ENCODE peak calls at places on chromosomes 7 and 10, in eight cellular contexts. G, J, D, N, Z, V, Y and H are unnamed samples.

GRCh38 chr7:44050915-44051560 is 6.5 kb downstream of the DBNL start:
- DNase-seq in G (no peak), J (no peak), D (no peak), N (no peak), Z (no peak), V (no peak), Y (no peak), H (no peak)

GRCh38 chr10:59741048-59741447 is 12.2 kb downstream of the MRLN start:
- DNase-seq in G (no peak), J (no peak), D (no peak), N (no peak), Z (no peak), V (no peak), Y (no peak), H (no peak)

GRCh38 chr7:149423441-149423970 is 37.4 kb downstream of the ZNF777 start:
- DNase-seq in G (no peak), J (peak; percentile 27), D (no peak), N (no peak), Z (no peak), V (no peak), Y (no peak), H (no peak)

GRCh38 chr7:122217125-122217524 is 73.1 kb upstream of the AASS start:
- DNase-seq in G (no peak), J (no peak), D (no peak), N (no peak), Z (no peak), V (no peak), Y (no peak), H (no peak)

GRCh38 chr10:74882831-74883230 is 56.4 kb downstream of the KAT6B start:
- DNase-seq in G (no peak), J (no peak), D (no peak), N (no peak), Z (no peak), V (no peak), Y (peak; percentile 20), H (no peak)

GRCh38 chr7:39428221-39428620 is 138.0 kb upstream of the YAE1 start:
- DNase-seq in G (no peak), J (no peak), D (no peak), N (no peak), Z (no peak), V (no peak), Y (peak; percentile 86), H (no peak)

GRCh38 chr7:99974681-99975080 is 1.1 kb downstream of the AZGP1 start:
- DNase-seq in G (no peak), J (no peak), D (no peak), N (no peak), Z (no peak), V (no peak), Y (no peak), H (no peak)

GRCh38 chr7:84191842-84192241 is 2.7 kb downstream of the SEMA3A start:
- DNase-seq in G (no peak), J (no peak), D (no peak), N (no peak), Z (no peak), V (no peak), Y (peak; percentile 49), H (no peak)

GRCh38 chr10:103749779-103750178 is 105.6 kb downstream of the SH3PXD2A start:
- DNase-seq in G (no peak), J (no peak), D (no peak), N (no peak), Z (no peak), V (no peak), Y (no peak), H (no peak)

GRCh38 chr10:118571123-118571522 is 24.3 kb downstream of the PRLHR start:
- DNase-seq in G (no peak), J (no peak), D (peak; percentile 66), N (no peak), Z (no peak), V (no peak), Y (no peak), H (no peak)

GRCh38 chr7:16916111-16916639 is 34.4 kb upstream of the AGR3 start:
- DNase-seq in G (no peak), J (no peak), D (no peak), N (no peak), Z (no peak), V (no peak), Y (peak; percentile 89), H (no peak)

GRCh38 chr7:21429786-21430574 is 2.1 kb downstream of the SP4 start:
- DNase-seq in G (no peak), J (no peak), D (no peak), N (no peak), Z (no peak), V (no peak), Y (no peak), H (no peak)

GRCh38 chr7:55251313-55251712 is 113.8 kb upstream of the LANCL2 start:
- DNase-seq in G (no peak), J (no peak), D (no peak), N (no peak), Z (no peak), V (no peak), Y (no peak), H (no peak)